ENCODE peak calls at places on chromosomes 1 and 21, in eight cellular contexts. Y is IMR-90, N is ovary, G is cardiac muscle cell, Q is adrenal gland, R is stomach, K is GM23248, F is fibroblast of lung. L is an unnamed sample. For H3K9me3, the result is how much of the 10 kb centered on the place peaks cover.

GRCh38 chr1:206498685-206499084 is 8.6 kb upstream of the RASSF5 start:
- DNase-seq in F (no peak), R (no peak), K (no peak), N (no peak), G (no peak), Q (no peak), Y (no peak), L (no peak)

GRCh38 chr1:234658143-234658542 is 48.2 kb upstream of the IRF2BP2 start:
- DNase-seq in K (peak), N (no peak), R (peak), Y (peak), F (peak), Q (no peak), G (peak), L (no peak)

GRCh38 chr1:9275567-9276034 is 17.1 kb upstream of the SPSB1 start:
- DNase-seq in K (peak), Y (peak), G (peak), N (no peak), R (peak), Q (peak), F (peak), L (peak)

GRCh38 chr1:232923739-232924386 is 26.5 kb upstream of the NTPCR start:
- DNase-seq in F (peak), N (no peak), K (peak), Y (peak), R (no peak), Q (no peak), G (no peak), L (no peak)

GRCh38 chr1:87219626-87220025 is 109.1 kb upstream of the LMO4 start:
- DNase-seq in Q (no peak), G (peak), Y (no peak), R (no peak), F (no peak), K (no peak), N (no peak), L (no peak)

GRCh38 chr1:236395780-236396664 is 1.9 kb downstream of the EDARADD start:
- DNase-seq in Y (no peak), R (no peak), F (no peak), K (no peak), G (no peak), N (no peak), Q (no peak), L (no peak)

GRCh38 chr1:84782311-84782771 is 92.1 kb upstream of the SSX2IP start:
- DNase-seq in R (peak), F (peak), Q (peak), K (peak), Y (peak), N (peak), G (peak), L (peak)

GRCh38 chr21:39153842-39154241 is 29.4 kb downstream of the PSMG1 start:
- DNase-seq in Q (no peak), G (no peak), R (no peak), Y (no peak), K (no peak), F (no peak), N (no peak), L (no peak)

GRCh38 chr1:226945106-226945857 is 5.2 kb downstream of the COQ8A start:
- DNase-seq in Q (peak), R (peak), N (no peak), Y (no peak), K (no peak), G (no peak), F (no peak), L (no peak)

GRCh38 chr1:155640367-155640766 is 30.3 kb downstream of the MSTO1 start:
- DNase-seq in G (no peak), K (no peak), F (no peak), R (no peak), Q (no peak), N (no peak), Y (no peak), L (no peak)
- H3K9me3 ChIP-seq in G (under half), K (under half), F (under half), R (under half), Q (under half), N (under half), Y (under half), L (under half)

GRCh38 chr1:45101947-45102346 is 89.9 kb downstream of the UROD start:
- DNase-seq in G (no peak), K (no peak), F (no peak), Q (no peak), N (no peak), R (no peak), Y (no peak), L (no peak)
- H3K4me3 ChIP-seq in G (no peak), K (no peak), F (no peak), Q (no peak), N (no peak), R (no peak), Y (no peak), L (no peak)

GRCh38 chr21:19420607-19421006 is 1017.0 kb upstream of the TMPRSS15 start:
- DNase-seq in Y (no peak), G (no peak), F (no peak), R (no peak), Q (no peak), N (no peak), K (no peak), L (no peak)
- H3K9me3 ChIP-seq in Y (under half), G (under half), F (under half), R (under half), Q (under half), N (under half), K (under half), L (under half)

DNA sequence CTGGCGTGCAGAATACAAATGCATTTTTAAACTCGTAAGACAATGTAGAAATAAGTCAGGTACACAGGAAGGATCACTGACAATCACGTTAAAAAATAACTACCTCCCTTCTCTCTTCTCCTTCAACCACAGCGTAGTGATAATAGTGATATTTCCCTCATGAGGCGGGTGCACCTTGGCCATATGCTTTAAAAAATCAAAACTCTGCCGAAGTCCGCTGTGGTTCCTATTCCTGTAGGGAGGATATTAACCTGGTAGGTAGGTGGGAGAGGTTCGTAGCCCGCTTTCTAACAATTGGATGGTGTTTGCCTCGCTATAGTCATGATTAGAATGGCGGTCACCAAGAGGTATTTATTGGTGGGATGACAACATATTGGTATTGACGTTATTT is 732 bp downstream of the GREM2 start:
- DNase-seq in Y (no peak), R (no peak), Q (no peak), N (no peak), F (no peak), G (no peak), K (no peak), L (no peak)
- H3K4me3 ChIP-seq in Y (peak), R (peak), Q (peak), N (peak), F (peak), G (peak), K (peak), L (peak)

GRCh38 chr1:55185832-55186231 is 29.3 kb downstream of the USP24 start:
- DNase-seq in F (no peak), Y (no peak), K (no peak), G (no peak), Q (no peak), R (no peak), N (no peak), L (no peak)
- H3K9me3 ChIP-seq in F (under half), Y (under half), K (under half), G (under half), Q (under half), R (under half), N (under half), L (under half)

DNA sequence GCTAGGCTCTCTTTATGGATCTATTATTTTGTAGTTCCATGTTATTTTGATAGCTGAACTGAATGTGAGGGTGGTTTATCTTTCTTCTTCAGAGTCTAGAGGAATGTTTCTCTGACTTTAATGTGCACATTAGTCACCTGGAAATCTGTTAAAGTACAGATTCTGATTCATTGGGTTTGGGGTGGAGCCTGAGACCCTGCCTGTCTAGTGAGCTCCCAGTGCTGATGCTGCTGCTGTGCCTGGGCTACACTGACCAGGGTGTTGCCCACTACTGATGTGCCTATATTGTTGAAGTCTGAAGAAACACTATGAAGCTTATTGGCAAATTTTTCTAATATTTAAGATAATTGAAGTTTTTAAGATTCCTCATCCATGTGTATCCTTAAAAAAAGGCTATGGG is 35.9 kb downstream of the CD46 start:
- DNase-seq in Q (no peak), G (no peak), R (no peak), K (peak), Y (peak), F (peak), N (no peak), L (no peak)
- H3K4me3 ChIP-seq in Q (no peak), G (no peak), R (no peak), K (no peak), Y (no peak), F (no peak), N (no peak), L (no peak)

GRCh38 chr1:209023790-209024189 is 559.7 kb upstream of the CAMK1G start:
- DNase-seq in G (no peak), R (no peak), K (no peak), F (no peak), Y (no peak), Q (no peak), N (no peak), L (no peak)

DNA sequence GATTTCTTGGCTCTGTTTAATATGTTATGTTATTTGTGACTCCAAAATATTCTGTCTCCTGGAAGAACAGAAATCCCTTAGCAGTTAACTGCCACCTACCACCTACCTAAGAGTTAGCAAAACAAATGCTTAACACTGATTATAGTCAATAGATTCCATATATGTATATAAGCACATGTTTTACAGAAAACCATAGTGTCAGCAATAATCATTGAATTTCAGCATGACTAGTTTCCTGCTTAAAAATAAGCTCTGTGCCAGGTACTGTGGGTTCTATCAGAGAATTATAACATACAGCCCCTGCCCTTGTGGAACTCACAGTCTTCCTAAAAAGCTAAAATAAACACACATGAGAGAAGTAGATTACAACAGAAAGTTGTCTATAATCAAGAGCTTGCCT is 561.9 kb upstream of the CAMK1G start:
- DNase-seq in Q (no peak), N (no peak), G (no peak), Y (no peak), F (no peak), R (no peak), K (no peak), L (no peak)
- H3K9me3 ChIP-seq in Q (under half), N (under half), G (under half), Y (under half), F (under half), R (under half), K (under half), L (under half)

L was measured in SJSA1.